ENCODE peak calls at places on chromosomes 11 and 22, in six cellular contexts. F, A, M, E, G and B are unnamed samples.

GRCh38 chr11:102459393-102459792 is 6.8 kb upstream of the TMEM123 start:
- DNase-seq in F (no peak), A (no peak), M (no peak), E (no peak), G (no peak), B (no peak)

GRCh38 chr22:49574861-49575702 is 252.6 kb downstream of the BRD1 start:
- DNase-seq in F (no peak), A (no peak), M (no peak), E (no peak), G (peak), B (no peak)

GRCh38 chr11:7348432-7349298 is 97.0 kb downstream of the SYT9 start:
- DNase-seq in F (no peak), A (peak), M (no peak), E (no peak), G (no peak), B (no peak)

GRCh38 chr22:35589071-35589735 is 27.9 kb downstream of the MB start:
- DNase-seq in F (peak), A (peak), M (no peak), E (peak), G (no peak), B (peak)

GRCh38 chr11:72483412-72484186 is 49.3 kb upstream of the CLPB start:
- DNase-seq in F (peak), A (no peak), M (no peak), E (peak), G (no peak), B (no peak)

GRCh38 chr11:87369888-87370287 is 332.2 kb downstream of the TMEM135 start:
- DNase-seq in F (no peak), A (peak), M (no peak), E (no peak), G (no peak), B (no peak)

GRCh38 chr22:20957691-20958440 is 9.2 kb upstream of the AIFM3 start:
- DNase-seq in F (peak), A (peak), M (peak), E (peak), G (peak), B (no peak)

GRCh38 chr11:130391692-130392091 is 36.7 kb downstream of the ADAMTS8 start:
- DNase-seq in F (no peak), A (no peak), M (no peak), E (no peak), G (no peak), B (no peak)

GRCh38 chr22:37566329-37566837 is 6.1 kb downstream of the CDC42EP1 start:
- DNase-seq in F (no peak), A (no peak), M (no peak), E (no peak), G (no peak), B (peak)

GRCh38 chr11:72703281-72704008 is 29.2 kb upstream of the PDE2A start:
- DNase-seq in F (peak), A (peak), M (peak), E (no peak), G (peak), B (peak)

GRCh38 chr11:64251986-64252837 is 882 bp downstream of the PLCB3 start:
- DNase-seq in F (peak), A (no peak), M (no peak), E (no peak), G (peak), B (peak)

GRCh38 chr11:129426776-129427175 is 51.1 kb downstream of the BARX2 start:
- DNase-seq in F (no peak), A (no peak), M (no peak), E (no peak), G (no peak), B (no peak)

GRCh38 chr22:27412866-27413445 is 388.6 kb downstream of the MN1 start:
- DNase-seq in F (no peak), A (no peak), M (no peak), E (no peak), G (no peak), B (no peak)

GRCh38 chr11:19867064-19867463 is 154.4 kb downstream of the NAV2 start:
- DNase-seq in F (no peak), A (no peak), M (no peak), E (no peak), G (no peak), B (no peak)

GRCh38 chr22:22711532-22711913 is 67.1 kb downstream of the GGTLC2 start:
- DNase-seq in F (no peak), A (no peak), M (no peak), E (no peak), G (no peak), B (no peak)

GRCh38 chr22:20429254-20430100 is 8.1 kb downstream of the SCARF2 start:
- DNase-seq in F (no peak), A (no peak), M (peak), E (peak), G (no peak), B (peak)

GRCh38 chr11:16326679-16327297 is 29.6 kb downstream of the SOX6 start:
- DNase-seq in F (no peak), A (no peak), M (no peak), E (no peak), G (no peak), B (no peak)

GRCh38 chr11:80383655-80384054 is 942.8 kb upstream of the TENM4 start:
- DNase-seq in F (no peak), A (peak), M (no peak), E (no peak), G (no peak), B (no peak)

GRCh38 chr11:11476971-11477645 is 124.1 kb upstream of the CSNK2A3 start:
- DNase-seq in F (no peak), A (no peak), M (no peak), E (no peak), G (no peak), B (no peak)

GRCh38 chr11:102724904-102725515 is at the start of gene MMP8:
- DNase-seq in F (no peak), A (no peak), M (no peak), E (no peak), G (no peak), B (no peak)

GRCh38 chr11:76598426-76598839 is 72.1 kb downstream of the LRRC32 start:
- DNase-seq in F (peak), A (peak), M (peak), E (peak), G (no peak), B (no peak)

GRCh38 chr11:84922836-84923235 is 704.3 kb downstream of the DLG2 start:
- DNase-seq in F (no peak), A (peak), M (no peak), E (no peak), G (no peak), B (no peak)

GRCh38 chr11:62399868-62400245 is 19.0 kb upstream of the SCGB1A1 start:
- DNase-seq in F (no peak), A (peak), M (no peak), E (no peak), G (no peak), B (peak)

GRCh38 chr22:22604326-22605073 is 39.9 kb upstream of the GGTLC2 start:
- DNase-seq in F (no peak), A (no peak), M (no peak), E (no peak), G (no peak), B (no peak)

GRCh38 chr11:94400075-94400838 is 962 bp downstream of the GPR83 start:
- DNase-seq in F (no peak), A (no peak), M (no peak), E (no peak), G (no peak), B (no peak)

GRCh38 chr11:34754171-34754823 is 133.4 kb downstream of the EHF start:
- DNase-seq in F (peak), A (no peak), M (no peak), E (no peak), G (no peak), B (no peak)

GRCh38 chr11:35969089-35970046 is 25.5 kb downstream of the LDLRAD3 start:
- DNase-seq in F (no peak), A (no peak), M (peak), E (no peak), G (no peak), B (no peak)

GRCh38 chr11:21582791-21583190 is 610.1 kb upstream of the ANO5 start:
- DNase-seq in F (no peak), A (no peak), M (no peak), E (no peak), G (no peak), B (no peak)

GRCh38 chr11:876550-876949 is 33.9 kb downstream of the TSPAN4 start:
- DNase-seq in F (peak), A (no peak), M (peak), E (no peak), G (peak), B (peak)

GRCh38 chr22:37607912-37608476 is 640 bp upstream of the GGA1 start:
- DNase-seq in F (no peak), A (no peak), M (no peak), E (no peak), G (no peak), B (no peak)

GRCh38 chr11:113989916-113990315 is 15.0 kb downstream of the HTR3A start:
- DNase-seq in F (no peak), A (no peak), M (no peak), E (no peak), G (no peak), B (no peak)

GRCh38 chr11:112511271-112511670 is 250.6 kb upstream of the PLET1 start:
- DNase-seq in F (no peak), A (no peak), M (no peak), E (no peak), G (no peak), B (no peak)

GRCh38 chr11:117829369-117829725 is 4.8 kb upstream of the FXYD2 start:
- DNase-seq in F (no peak), A (no peak), M (no peak), E (no peak), G (no peak), B (no peak)

GRCh38 chr11:69267395-69267805 is 26.6 kb upstream of the MYEOV start:
- DNase-seq in F (no peak), A (no peak), M (no peak), E (no peak), G (no peak), B (peak)

GRCh38 chr11:18772211-18772610 is 19.4 kb downstream of the PTPN5 start:
- DNase-seq in F (peak), A (no peak), M (peak), E (no peak), G (no peak), B (no peak)